ENCODE peak calls at places on chromosomes 16 and 17, in seven cellular contexts. One of them, this sample, is unnamed.

GRCh38 chr17:27571563-27572129 is 59.3 kb upstream of the LGALS9 start:
- DNase-seq in GM12891: no peak
- DNase-seq in uterus: no peak
- DNase-seq in HCT116: no peak
- DNase-seq in breast epithelium: no peak
- DNase-seq in adrenal gland: peak; percentile 72
- DNase-seq in IMR-90: no peak
- DNase-seq in this sample: no peak

GRCh38 chr16:3959148-3959547 is 78.6 kb upstream of the CREBBP start:
- DNase-seq in GM12891: no peak
- DNase-seq in uterus: no peak
- DNase-seq in HCT116: no peak
- DNase-seq in breast epithelium: no peak
- DNase-seq in adrenal gland: peak; percentile 69
- DNase-seq in IMR-90: peak; percentile 90
- DNase-seq in this sample: no peak

GRCh38 chr17:61418433-61418832 is 18.8 kb downstream of the TBX2 start:
- DNase-seq in GM12891: no peak
- DNase-seq in uterus: no peak
- DNase-seq in HCT116: no peak
- DNase-seq in breast epithelium: no peak
- DNase-seq in adrenal gland: no peak
- DNase-seq in IMR-90: no peak
- DNase-seq in this sample: no peak

GRCh38 chr17:44345497-44346026 is 460 bp downstream of the GRN start:
- DNase-seq in GM12891: no peak
- DNase-seq in uterus: peak; percentile 69
- DNase-seq in HCT116: peak; percentile 57
- DNase-seq in breast epithelium: peak; percentile 40
- DNase-seq in adrenal gland: peak; percentile 83
- DNase-seq in IMR-90: peak; percentile 59
- DNase-seq in this sample: no peak

GRCh38 chr16:14958970-14959369 is 15.9 kb upstream of the PDXDC1 start:
- DNase-seq in GM12891: no peak
- DNase-seq in uterus: no peak
- DNase-seq in HCT116: no peak
- DNase-seq in breast epithelium: no peak
- DNase-seq in adrenal gland: peak; percentile 64
- DNase-seq in IMR-90: no peak
- DNase-seq in this sample: no peak

GRCh38 chr17:63646492-63646815 is 24.2 kb downstream of the MAP3K3 start:
- DNase-seq in GM12891: peak; percentile 26
- DNase-seq in uterus: no peak
- DNase-seq in HCT116: no peak
- DNase-seq in breast epithelium: no peak
- DNase-seq in adrenal gland: no peak
- DNase-seq in IMR-90: no peak
- DNase-seq in this sample: no peak

GRCh38 chr17:4968916-4969550 is 1.4 kb upstream of the SPAG7 start:
- DNase-seq in GM12891: no peak
- DNase-seq in uterus: peak; percentile 51
- DNase-seq in HCT116: no peak
- DNase-seq in breast epithelium: no peak
- DNase-seq in adrenal gland: no peak
- DNase-seq in IMR-90: peak; percentile 95
- DNase-seq in this sample: no peak

GRCh38 chr17:29659155-29659554 is 36.4 kb upstream of the CORO6 start:
- DNase-seq in GM12891: no peak
- DNase-seq in uterus: no peak
- DNase-seq in HCT116: no peak
- DNase-seq in breast epithelium: no peak
- DNase-seq in adrenal gland: no peak
- DNase-seq in IMR-90: no peak
- DNase-seq in this sample: no peak

GRCh38 chr17:21278304-21279197 is 6.0 kb upstream of the MAP2K3 start:
- DNase-seq in GM12891: no peak
- DNase-seq in uterus: no peak
- DNase-seq in HCT116: no peak
- DNase-seq in breast epithelium: peak; percentile 60
- DNase-seq in adrenal gland: no peak
- DNase-seq in IMR-90: no peak
- DNase-seq in this sample: no peak

GRCh38 chr16:65698943-65699342 is 577.1 kb upstream of the CDH11 start:
- DNase-seq in GM12891: no peak
- DNase-seq in uterus: no peak
- DNase-seq in HCT116: no peak
- DNase-seq in breast epithelium: no peak
- DNase-seq in adrenal gland: no peak
- DNase-seq in IMR-90: no peak
- DNase-seq in this sample: no peak

GRCh38 chr16:88284101-88284500 is 98.7 kb upstream of the ZNF469 start:
- DNase-seq in GM12891: no peak
- DNase-seq in uterus: no peak
- DNase-seq in HCT116: no peak
- DNase-seq in breast epithelium: no peak
- DNase-seq in adrenal gland: no peak
- DNase-seq in IMR-90: no peak
- DNase-seq in this sample: no peak

GRCh38 chr17:74949455-74950115 is 13.9 kb downstream of the OTOP3 start:
- DNase-seq in GM12891: no peak
- DNase-seq in uterus: no peak
- DNase-seq in HCT116: no peak
- DNase-seq in breast epithelium: no peak
- DNase-seq in adrenal gland: no peak
- DNase-seq in IMR-90: no peak
- DNase-seq in this sample: no peak

GRCh38 chr17:37607637-37608368 is 1.4 kb downstream of the SYNRG start:
- DNase-seq in GM12891: no peak
- DNase-seq in uterus: no peak
- DNase-seq in HCT116: no peak
- DNase-seq in breast epithelium: no peak
- DNase-seq in adrenal gland: no peak
- DNase-seq in IMR-90: no peak
- DNase-seq in this sample: no peak

GRCh38 chr17:37610971-37611370 is 1.8 kb upstream of the SYNRG start:
- DNase-seq in GM12891: no peak
- DNase-seq in uterus: no peak
- DNase-seq in HCT116: no peak
- DNase-seq in breast epithelium: no peak
- DNase-seq in adrenal gland: no peak
- DNase-seq in IMR-90: peak; percentile 6
- DNase-seq in this sample: no peak

GRCh38 chr17:37605813-37606505 is 3.3 kb downstream of the SYNRG start:
- DNase-seq in GM12891: no peak
- DNase-seq in uterus: no peak
- DNase-seq in HCT116: no peak
- DNase-seq in breast epithelium: no peak
- DNase-seq in adrenal gland: no peak
- DNase-seq in IMR-90: no peak
- DNase-seq in this sample: no peak

GRCh38 chr17:37608369-37609169 is 649 bp downstream of the SYNRG start:
- DNase-seq in GM12891: peak; percentile 11
- DNase-seq in uterus: no peak
- DNase-seq in HCT116: no peak
- DNase-seq in breast epithelium: no peak
- DNase-seq in adrenal gland: no peak
- DNase-seq in IMR-90: peak; percentile 48
- DNase-seq in this sample: peak; percentile 6

DNA sequence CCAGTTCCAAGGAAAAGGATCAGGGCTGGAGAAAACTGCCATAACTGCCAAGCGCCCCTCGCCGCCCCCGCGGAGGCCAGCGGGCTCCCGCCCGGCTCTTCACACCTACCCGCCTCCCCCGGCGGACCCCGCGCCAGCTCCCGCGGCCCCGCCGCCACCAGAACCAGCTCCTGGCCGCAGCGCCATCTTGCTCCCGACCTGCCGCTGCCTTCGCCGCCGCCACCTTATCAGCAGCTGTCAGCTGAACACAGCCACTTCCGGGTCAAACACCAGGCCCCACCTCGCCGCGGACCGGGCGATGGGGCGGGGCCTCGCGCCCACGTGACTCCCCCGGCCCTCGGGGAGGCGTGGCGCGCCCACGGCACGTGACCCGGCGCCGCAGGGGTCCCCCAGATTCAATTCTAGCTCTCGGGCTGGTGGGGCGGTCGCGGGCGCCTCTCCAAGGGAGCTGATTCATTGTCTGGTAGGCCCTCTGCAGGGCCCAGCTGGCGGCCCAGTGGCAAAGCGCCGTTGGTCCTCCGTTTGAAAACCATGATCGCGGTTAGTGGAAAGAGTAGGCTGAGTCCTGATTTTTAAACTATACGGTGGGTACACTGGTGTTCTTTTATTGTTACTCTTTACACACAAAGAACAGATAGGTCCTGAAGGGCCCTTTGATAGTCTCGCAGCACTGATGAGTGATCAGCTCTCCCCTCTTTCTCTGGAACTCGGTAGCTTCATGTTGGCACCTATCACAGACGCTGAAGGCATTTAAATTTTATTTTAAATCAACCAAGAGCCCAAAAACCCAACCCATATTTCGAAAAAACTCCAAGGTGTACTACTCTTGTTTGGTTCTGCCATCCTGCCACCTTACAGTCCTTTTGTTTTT is at the start of gene SYNRG:
- DNase-seq in GM12891: peak; percentile 96
- DNase-seq in uterus: peak; percentile 97
- DNase-seq in HCT116: peak; percentile 86
- DNase-seq in breast epithelium: peak; percentile 93
- DNase-seq in adrenal gland: peak; percentile 99
- DNase-seq in IMR-90: peak; percentile 94
- DNase-seq in this sample: peak; percentile 96
- TF ChIP-seq POLR2A in GM12891: peak; percentile 91
- TF ChIP-seq POLR2A in uterus: peak; percentile 82
- TF ChIP-seq POLR2A in HCT116: peak; percentile 80
- TF ChIP-seq POLR2A in breast epithelium: peak; percentile 22
- TF ChIP-seq POLR2A in adrenal gland: peak; percentile 43
- TF ChIP-seq POLR2A in IMR-90: peak; percentile 74
- TF ChIP-seq POLR2A in this sample: peak; percentile 90

DNA sequence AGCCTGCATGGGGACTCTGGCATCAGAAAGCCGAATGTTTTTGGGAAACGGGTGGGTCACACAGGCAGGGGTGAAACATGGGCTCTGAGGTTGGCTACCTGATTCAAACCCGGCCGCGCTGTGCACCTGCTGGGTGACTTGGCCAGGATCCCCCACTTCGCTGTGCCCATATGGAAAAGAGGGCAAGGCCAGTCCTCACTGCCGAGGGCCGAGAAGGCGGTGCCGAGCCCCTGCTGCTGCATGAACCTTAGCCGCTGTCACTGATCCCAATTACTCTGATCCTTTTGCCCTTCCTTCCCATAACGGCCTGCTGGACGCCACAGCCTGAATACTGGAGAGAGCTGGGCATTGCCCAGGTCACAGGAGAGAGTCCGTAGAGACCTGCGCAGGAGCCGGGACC is 17.7 kb downstream of the KDM8 start:
- DNase-seq in GM12891: no peak
- DNase-seq in uterus: no peak
- DNase-seq in HCT116: no peak
- DNase-seq in breast epithelium: no peak
- DNase-seq in adrenal gland: no peak
- DNase-seq in IMR-90: no peak
- DNase-seq in this sample: no peak
- TF ChIP-seq POLR2A in GM12891: no peak
- TF ChIP-seq POLR2A in uterus: no peak
- TF ChIP-seq POLR2A in HCT116: no peak
- TF ChIP-seq POLR2A in breast epithelium: no peak
- TF ChIP-seq POLR2A in adrenal gland: no peak
- TF ChIP-seq POLR2A in IMR-90: no peak
- TF ChIP-seq POLR2A in this sample: no peak

GRCh38 chr17:32877164-32877764 is 340 bp upstream of the MYO1D start:
- DNase-seq in GM12891: peak; percentile 85
- DNase-seq in uterus: peak; percentile 89
- DNase-seq in HCT116: peak; percentile 65
- DNase-seq in breast epithelium: peak; percentile 90
- DNase-seq in adrenal gland: peak; percentile 93
- DNase-seq in IMR-90: peak; percentile 73
- DNase-seq in this sample: peak; percentile 38

GRCh38 chr17:32875230-32875903 is 1.6 kb downstream of the MYO1D start:
- DNase-seq in GM12891: no peak
- DNase-seq in uterus: no peak
- DNase-seq in HCT116: no peak
- DNase-seq in breast epithelium: no peak
- DNase-seq in adrenal gland: no peak
- DNase-seq in IMR-90: no peak
- DNase-seq in this sample: no peak

GRCh38 chr17:32878211-32878610 is 1.3 kb upstream of the MYO1D start:
- DNase-seq in GM12891: no peak
- DNase-seq in uterus: peak; percentile 24
- DNase-seq in HCT116: no peak
- DNase-seq in breast epithelium: peak; percentile 72
- DNase-seq in adrenal gland: peak; percentile 91
- DNase-seq in IMR-90: peak; percentile 32
- DNase-seq in this sample: no peak

GRCh38 chr17:32876414-32877163 is at the start of gene MYO1D:
- DNase-seq in GM12891: peak; percentile 48
- DNase-seq in uterus: peak; percentile 52
- DNase-seq in HCT116: peak; percentile 46
- DNase-seq in breast epithelium: peak; percentile 74
- DNase-seq in adrenal gland: peak; percentile 76
- DNase-seq in IMR-90: no peak
- DNase-seq in this sample: no peak

GRCh38 chr17:32875904-32876413 is 965 bp downstream of the MYO1D start:
- DNase-seq in GM12891: no peak
- DNase-seq in uterus: no peak
- DNase-seq in HCT116: no peak
- DNase-seq in breast epithelium: no peak
- DNase-seq in adrenal gland: no peak
- DNase-seq in IMR-90: peak; percentile 1
- DNase-seq in this sample: no peak
- TF ChIP-seq POLR2A in GM12891: no peak
- TF ChIP-seq POLR2A in uterus: no peak
- TF ChIP-seq POLR2A in HCT116: no peak
- TF ChIP-seq POLR2A in breast epithelium: no peak
- TF ChIP-seq POLR2A in adrenal gland: no peak
- TF ChIP-seq POLR2A in IMR-90: no peak
- TF ChIP-seq POLR2A in this sample: no peak

DNA sequence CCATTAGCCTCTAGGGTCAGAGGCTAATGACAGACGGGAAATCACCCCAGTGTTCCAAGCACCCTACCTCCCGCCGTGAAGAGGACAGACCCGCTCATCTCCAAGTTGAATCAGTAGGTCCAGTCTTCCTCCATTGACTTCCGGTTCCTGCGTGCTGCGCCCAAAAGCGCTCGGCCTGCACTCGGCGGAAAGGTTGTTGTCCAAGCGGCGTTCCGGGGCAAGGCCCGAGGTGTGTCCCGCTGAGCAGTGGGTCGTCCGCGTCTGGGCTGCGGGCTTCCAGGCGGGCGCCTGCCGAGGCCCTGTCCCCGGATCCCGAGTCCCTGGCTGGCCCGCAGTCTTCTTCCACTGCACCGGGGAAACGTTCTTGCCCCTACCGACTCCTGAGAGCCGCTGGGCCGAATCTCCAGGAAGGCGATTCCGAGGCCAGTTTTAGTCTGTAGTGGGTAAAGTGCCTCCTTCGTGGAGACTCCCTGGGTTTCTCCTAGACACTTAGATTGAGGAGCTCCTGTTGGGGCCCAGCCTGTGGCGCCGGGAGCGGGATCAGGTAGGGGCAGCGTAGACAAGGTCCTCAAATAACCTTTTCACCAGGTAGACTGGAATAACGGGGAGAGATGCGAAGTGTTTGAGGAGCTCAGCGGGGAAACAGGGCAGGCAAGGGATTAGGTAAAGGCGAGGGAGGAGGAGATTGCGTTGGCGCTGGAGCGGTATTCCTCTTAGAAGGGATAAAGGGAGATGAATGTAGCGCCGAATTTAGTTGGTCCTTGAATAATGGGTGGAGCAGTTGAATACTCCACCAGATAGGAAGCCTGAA is at the start of gene TEFM:
- DNase-seq in GM12891: peak; percentile 82
- DNase-seq in uterus: peak; percentile 80
- DNase-seq in HCT116: peak; percentile 88
- DNase-seq in breast epithelium: peak; percentile 76
- DNase-seq in adrenal gland: peak; percentile 93
- DNase-seq in IMR-90: peak; percentile 92
- DNase-seq in this sample: peak; percentile 70
- TF ChIP-seq POLR2A in GM12891: peak; percentile 88
- TF ChIP-seq POLR2A in uterus: peak; percentile 47
- TF ChIP-seq POLR2A in HCT116: peak; percentile 62
- TF ChIP-seq POLR2A in breast epithelium: no peak
- TF ChIP-seq POLR2A in adrenal gland: peak; percentile 75
- TF ChIP-seq POLR2A in IMR-90: peak; percentile 81
- TF ChIP-seq POLR2A in this sample: peak; percentile 62

This sample was measured in H54.